ENCODE peak calls at places on chromosomes 13 and 19, in six cellular contexts. X is IMR-90, L is substantia nigra, V is GM20000, O is T follicular helper cell, M is cardiac muscle cell. S is an unnamed sample.

GRCh38 chr19:20271215-20271926 is 104.4 kb downstream of the ZNF486 start:
- DNase-seq in X (no peak), L (no peak), V (no peak), O (no peak), M (no peak), S (no peak)

GRCh38 chr19:20334760-20335159 is 167.7 kb downstream of the ZNF486 start:
- DNase-seq in X (no peak), L (no peak), V (no peak), O (no peak), M (no peak), S (no peak)

GRCh38 chr13:34419025-34419424 is 523.0 kb upstream of the NBEA start:
- DNase-seq in X (no peak), L (no peak), V (no peak), O (no peak), M (no peak), S (no peak)

GRCh38 chr19:4557186-4557970 is 2.1 kb downstream of the SEMA6B start:
- DNase-seq in X (no peak), L (no peak), V (no peak), O (no peak), M (no peak), S (no peak)

GRCh38 chr19:40025938-40026596 is 29.2 kb downstream of the ZNF546 start:
- DNase-seq in X (no peak), L (no peak), V (no peak), O (no peak), M (no peak), S (no peak)

GRCh38 chr13:110925023-110925608 is 10.2 kb upstream of the ANKRD10 start:
- DNase-seq in X (no peak), L (no peak), V (no peak), O (no peak), M (peak; percentile 22), S (no peak)

GRCh38 chr19:50759886-50760285 is 10.4 kb upstream of the GPR32 start:
- DNase-seq in X (peak; percentile 32), L (no peak), V (no peak), O (no peak), M (peak; percentile 30), S (peak; percentile 63)

GRCh38 chr19:33175886-33176669 is 18.1 kb upstream of the LRP3 start:
- DNase-seq in X (peak; percentile 30), L (no peak), V (peak; percentile 38), O (peak; percentile 4), M (peak; percentile 47), S (peak; percentile 42)

GRCh38 chr13:105979586-105979985 is 555.9 kb downstream of the EFNB2 start:
- DNase-seq in X (no peak), L (no peak), V (no peak), O (no peak), M (peak; percentile 33), S (peak; percentile 1)

GRCh38 chr13:99894835-99895427 is 76.6 kb downstream of the ZIC5 start:
- DNase-seq in X (no peak), L (no peak), V (peak; percentile 42), O (no peak), M (no peak), S (no peak)

GRCh38 chr19:11496391-11497163 is 9.1 kb downstream of the ZNF653 start:
- DNase-seq in X (peak; percentile 86), L (peak; percentile 4), V (peak; percentile 82), O (peak; percentile 50), M (peak; percentile 88), S (peak; percentile 88)

GRCh38 chr19:14385492-14385891 is 4.2 kb downstream of the ADGRE5 start:
- DNase-seq in X (no peak), L (no peak), V (no peak), O (no peak), M (no peak), S (no peak)

GRCh38 chr19:43372462-43372861 is 19.0 kb downstream of the CD177 start:
- DNase-seq in X (peak; percentile 24), L (no peak), V (no peak), O (no peak), M (peak; percentile 6), S (no peak)

GRCh38 chr19:54029930-54030490 is 33.7 kb downstream of the VSTM1 start:
- DNase-seq in X (peak; percentile 54), L (peak; percentile 3), V (peak; percentile 43), O (peak; percentile 34), M (peak; percentile 79), S (peak; percentile 90)

GRCh38 chr19:18253716-18254115 is 20.5 kb downstream of the IQCN start:
- DNase-seq in X (no peak), L (no peak), V (no peak), O (no peak), M (no peak), S (no peak)

GRCh38 chr19:39842693-39843435 is 3.3 kb downstream of the FBL start:
- DNase-seq in X (no peak), L (no peak), V (no peak), O (no peak), M (no peak), S (no peak)

GRCh38 chr19:11023635-11024168 is 62.9 kb downstream of the SMARCA4 start:
- DNase-seq in X (no peak), L (no peak), V (no peak), O (no peak), M (no peak), S (no peak)

GRCh38 chr19:14023404-14024235 is 4.3 kb upstream of the RLN3 start:
- DNase-seq in X (peak; percentile 44), L (no peak), V (peak; percentile 37), O (no peak), M (peak; percentile 80), S (peak; percentile 69)

GRCh38 chr13:21568854-21569253 is 35.1 kb downstream of the MICU2 start:
- DNase-seq in X (no peak), L (no peak), V (no peak), O (no peak), M (no peak), S (no peak)

GRCh38 chr13:84607614-84608013 is 725.3 kb upstream of the SLITRK1 start:
- DNase-seq in X (peak; percentile 75), L (no peak), V (no peak), O (no peak), M (peak; percentile 61), S (peak; percentile 57)